ENCODE peak calls at places on chromosomes 7 and 10, in ten cellular contexts. One of them, this sample, is unnamed.

GRCh38 chr7:129343099-129343700 is 91.0 kb upstream of the STRIP2 start:
- DNase-seq in fibroblast of pulmonary artery: peak
- DNase-seq in GM23338: peak
- DNase-seq in NAMALWA: peak
- DNase-seq in NCI-H510A treated with DMSO at 0.1 percent for 48 hours: peak
- DNase-seq in activated T-helper 1 cell treated with Interleukin-2 at 50 U/mL for 16 hours: no peak
- DNase-seq in GM04504: no peak
- DNase-seq in GM23248: peak
- DNase-seq in smooth muscle cell of the brain vasculature: peak
- DNase-seq in NCI-H2171: peak
- DNase-seq in this sample: peak

GRCh38 chr10:25633542-25633941 is 300.5 kb upstream of the MYO3A start:
- DNase-seq in fibroblast of pulmonary artery: no peak
- DNase-seq in GM23338: no peak
- DNase-seq in NAMALWA: no peak
- DNase-seq in NCI-H510A treated with DMSO at 0.1 percent for 48 hours: no peak
- DNase-seq in activated T-helper 1 cell treated with Interleukin-2 at 50 U/mL for 16 hours: no peak
- DNase-seq in GM04504: no peak
- DNase-seq in GM23248: no peak
- DNase-seq in smooth muscle cell of the brain vasculature: no peak
- DNase-seq in NCI-H2171: no peak
- DNase-seq in this sample: no peak

GRCh38 chr7:120856621-120857352 is 1.2 kb downstream of the TSPAN12 start:
- DNase-seq in fibroblast of pulmonary artery: peak
- DNase-seq in GM23338: peak
- DNase-seq in NAMALWA: peak
- DNase-seq in NCI-H510A treated with DMSO at 0.1 percent for 48 hours: peak
- DNase-seq in activated T-helper 1 cell treated with Interleukin-2 at 50 U/mL for 16 hours: no peak
- DNase-seq in GM04504: no peak
- DNase-seq in GM23248: peak
- DNase-seq in smooth muscle cell of the brain vasculature: no peak
- DNase-seq in NCI-H2171: no peak
- DNase-seq in this sample: peak

GRCh38 chr10:18377898-18378297 is 237.7 kb downstream of the CACNB2 start:
- DNase-seq in fibroblast of pulmonary artery: no peak
- DNase-seq in GM23338: no peak
- DNase-seq in NAMALWA: no peak
- DNase-seq in NCI-H510A treated with DMSO at 0.1 percent for 48 hours: no peak
- DNase-seq in activated T-helper 1 cell treated with Interleukin-2 at 50 U/mL for 16 hours: no peak
- DNase-seq in GM04504: no peak
- DNase-seq in GM23248: no peak
- DNase-seq in smooth muscle cell of the brain vasculature: no peak
- DNase-seq in NCI-H2171: no peak
- DNase-seq in this sample: no peak

GRCh38 chr10:15201589-15202300 is 33.3 kb upstream of the NMT2 start:
- DNase-seq in fibroblast of pulmonary artery: peak
- DNase-seq in GM23338: no peak
- DNase-seq in NAMALWA: no peak
- DNase-seq in NCI-H510A treated with DMSO at 0.1 percent for 48 hours: no peak
- DNase-seq in activated T-helper 1 cell treated with Interleukin-2 at 50 U/mL for 16 hours: no peak
- DNase-seq in GM04504: no peak
- DNase-seq in GM23248: peak
- DNase-seq in smooth muscle cell of the brain vasculature: no peak
- DNase-seq in NCI-H2171: no peak
- DNase-seq in this sample: no peak

GRCh38 chr7:74305987-74306736 is 17.0 kb downstream of the CLIP2 start:
- DNase-seq in fibroblast of pulmonary artery: no peak
- DNase-seq in GM23338: peak
- DNase-seq in NAMALWA: no peak
- DNase-seq in NCI-H510A treated with DMSO at 0.1 percent for 48 hours: no peak
- DNase-seq in activated T-helper 1 cell treated with Interleukin-2 at 50 U/mL for 16 hours: no peak
- DNase-seq in GM04504: no peak
- DNase-seq in GM23248: no peak
- DNase-seq in smooth muscle cell of the brain vasculature: no peak
- DNase-seq in NCI-H2171: no peak
- DNase-seq in this sample: no peak

GRCh38 chr7:21869785-21870402 is 75.8 kb downstream of the CDCA7L start:
- DNase-seq in fibroblast of pulmonary artery: peak
- DNase-seq in GM23338: peak
- DNase-seq in NAMALWA: no peak
- DNase-seq in NCI-H510A treated with DMSO at 0.1 percent for 48 hours: no peak
- DNase-seq in activated T-helper 1 cell treated with Interleukin-2 at 50 U/mL for 16 hours: no peak
- DNase-seq in GM04504: no peak
- DNase-seq in GM23248: peak
- DNase-seq in smooth muscle cell of the brain vasculature: no peak
- DNase-seq in NCI-H2171: no peak
- DNase-seq in this sample: no peak

GRCh38 chr10:72170263-72170662 is 45.5 kb upstream of the ANAPC16 start:
- DNase-seq in fibroblast of pulmonary artery: peak
- DNase-seq in GM23338: no peak
- DNase-seq in NAMALWA: no peak
- DNase-seq in NCI-H510A treated with DMSO at 0.1 percent for 48 hours: no peak
- DNase-seq in activated T-helper 1 cell treated with Interleukin-2 at 50 U/mL for 16 hours: no peak
- DNase-seq in GM04504: no peak
- DNase-seq in GM23248: no peak
- DNase-seq in smooth muscle cell of the brain vasculature: no peak
- DNase-seq in NCI-H2171: no peak
- DNase-seq in this sample: no peak

GRCh38 chr7:106824458-106824857 is 40.6 kb upstream of the PIK3CG start:
- DNase-seq in fibroblast of pulmonary artery: no peak
- DNase-seq in GM23338: no peak
- DNase-seq in NAMALWA: no peak
- DNase-seq in NCI-H510A treated with DMSO at 0.1 percent for 48 hours: no peak
- DNase-seq in activated T-helper 1 cell treated with Interleukin-2 at 50 U/mL for 16 hours: no peak
- DNase-seq in GM04504: no peak
- DNase-seq in GM23248: peak
- DNase-seq in smooth muscle cell of the brain vasculature: no peak
- DNase-seq in NCI-H2171: no peak
- DNase-seq in this sample: no peak

GRCh38 chr7:12092499-12093130 is 118.5 kb upstream of the TMEM106B start:
- DNase-seq in fibroblast of pulmonary artery: peak
- DNase-seq in GM23338: no peak
- DNase-seq in NAMALWA: no peak
- DNase-seq in NCI-H510A treated with DMSO at 0.1 percent for 48 hours: no peak
- DNase-seq in activated T-helper 1 cell treated with Interleukin-2 at 50 U/mL for 16 hours: no peak
- DNase-seq in GM04504: no peak
- DNase-seq in GM23248: no peak
- DNase-seq in smooth muscle cell of the brain vasculature: no peak
- DNase-seq in NCI-H2171: no peak
- DNase-seq in this sample: no peak

GRCh38 chr10:66892833-66893232 is 33.0 kb upstream of the LRRTM3 start:
- DNase-seq in fibroblast of pulmonary artery: no peak
- DNase-seq in GM23338: no peak
- DNase-seq in NAMALWA: no peak
- DNase-seq in NCI-H510A treated with DMSO at 0.1 percent for 48 hours: no peak
- DNase-seq in activated T-helper 1 cell treated with Interleukin-2 at 50 U/mL for 16 hours: no peak
- DNase-seq in GM04504: no peak
- DNase-seq in GM23248: no peak
- DNase-seq in smooth muscle cell of the brain vasculature: no peak
- DNase-seq in NCI-H2171: no peak
- DNase-seq in this sample: no peak

This sample was measured in NCI-H345.